ENCODE peak calls at places on chromosomes 1 and 21, in eight cellular contexts. H, G, W, Q, E, M, O and V are unnamed samples.

GRCh38 chr1:7470904-7471638 is 300.0 kb upstream of the VAMP3 start:
- DNase-seq in H (peak), G (peak), M (peak), Q (peak), E (peak), W (peak), O (no peak), V (peak)

GRCh38 chr1:156500578-156500846 is at the start of gene MEF2D:
- DNase-seq in W (no peak), M (no peak), O (no peak), G (no peak), E (no peak), H (no peak), Q (no peak), V (no peak)

GRCh38 chr1:94038511-94038910 is 82.4 kb downstream of the ABCA4 start:
- DNase-seq in E (no peak), G (no peak), O (no peak), M (no peak), Q (no peak), H (no peak), W (peak), V (no peak)

GRCh38 chr1:5423109-5423508 is 569.1 kb downstream of the NPHP4 start:
- DNase-seq in Q (no peak), M (no peak), G (no peak), H (no peak), W (no peak), O (no peak), E (no peak), V (no peak)

GRCh38 chr1:155970531-155971167 is 7.7 kb downstream of the ARHGEF2 start:
- DNase-seq in G (no peak), E (peak), O (peak), M (peak), Q (peak), H (peak), W (peak), V (no peak)

GRCh38 chr1:22241250-22241649 is 98.4 kb upstream of the WNT4 start:
- DNase-seq in H (no peak), Q (no peak), E (no peak), W (no peak), O (no peak), G (no peak), M (no peak), V (no peak)

GRCh38 chr1:8712413-8713229 is 104.8 kb downstream of the RERE start:
- DNase-seq in W (peak), G (no peak), M (no peak), E (peak), O (no peak), H (no peak), Q (no peak), V (peak)

GRCh38 chr1:101221945-101222429 is 14.8 kb upstream of the S1PR1 start:
- DNase-seq in O (no peak), H (no peak), G (no peak), E (no peak), Q (no peak), W (no peak), M (no peak), V (no peak)

GRCh38 chr1:25036117-25036546 is 106.1 kb upstream of the RUNX3 start:
- DNase-seq in E (no peak), G (no peak), W (no peak), O (no peak), H (no peak), M (no peak), Q (no peak), V (no peak)

GRCh38 chr1:62637392-62638105 is 40.2 kb downstream of the ANGPTL3 start:
- DNase-seq in H (no peak), Q (no peak), E (no peak), W (no peak), O (no peak), G (no peak), M (no peak), V (no peak)

GRCh38 chr1:178774263-178774662 is 49.2 kb downstream of the RALGPS2 start:
- DNase-seq in M (no peak), G (no peak), E (no peak), Q (no peak), W (peak), O (no peak), H (no peak), V (no peak)

GRCh38 chr1:37999434-38000232 is 5.7 kb downstream of the FHL3 start:
- DNase-seq in G (no peak), M (no peak), Q (peak), H (peak), O (no peak), E (peak), W (peak), V (no peak)

GRCh38 chr1:24093762-24094161 is 18.2 kb downstream of the MYOM3 start:
- DNase-seq in G (no peak), Q (no peak), W (no peak), E (no peak), O (no peak), H (no peak), M (no peak), V (no peak)

GRCh38 chr1:61083014-61083798 is 845 bp downstream of the NFIA start:
- DNase-seq in Q (peak), W (no peak), H (no peak), O (peak), M (no peak), G (no peak), E (no peak), V (no peak)

GRCh38 chr1:117093091-117093534 is 28.4 kb downstream of the TRIM45 start:
- DNase-seq in M (peak), H (no peak), O (no peak), E (peak), Q (no peak), G (no peak), W (peak), V (peak)

GRCh38 chr1:192566657-192567056 is 8.9 kb upstream of the RGS1 start:
- DNase-seq in E (no peak), H (no peak), Q (no peak), G (no peak), W (no peak), O (no peak), M (no peak), V (no peak)

GRCh38 chr1:28194326-28195035 is 18.0 kb upstream of the PTAFR start:
- DNase-seq in Q (no peak), M (no peak), E (no peak), W (no peak), H (no peak), G (no peak), O (no peak), V (no peak)

GRCh38 chr1:198528376-198528775 is 12.1 kb downstream of the ATP6V1G3 start:
- DNase-seq in H (no peak), M (no peak), E (no peak), Q (no peak), O (no peak), G (no peak), W (peak), V (peak)

GRCh38 chr21:34886554-34887385 is 162.3 kb downstream of the RUNX1 start:
- DNase-seq in M (no peak), E (no peak), G (no peak), H (peak), Q (peak), O (no peak), W (no peak), V (no peak)

GRCh38 chr1:67570473-67571143 is 114.4 kb upstream of the GADD45A start:
- DNase-seq in W (peak), M (no peak), G (no peak), O (no peak), Q (no peak), E (peak), H (no peak), V (peak)

GRCh38 chr1:162213281-162213909 is 143.9 kb downstream of the NOS1AP start:
- DNase-seq in E (no peak), H (peak), M (peak), W (peak), Q (peak), O (no peak), G (no peak), V (no peak)

GRCh38 chr1:175070818-175071217 is 3.2 kb downstream of the TNN start:
- DNase-seq in W (no peak), H (no peak), M (no peak), E (no peak), Q (no peak), G (no peak), O (no peak), V (no peak)

GRCh38 chr1:210600421-210601195 is 271.9 kb downstream of the HHAT start:
- DNase-seq in O (no peak), H (no peak), M (no peak), G (no peak), E (peak), W (peak), Q (no peak), V (no peak)

GRCh38 chr1:92446546-92446945 is 40.2 kb downstream of the GFI1 start:
- DNase-seq in Q (no peak), E (peak), G (no peak), O (no peak), H (no peak), M (no peak), W (peak), V (peak)

GRCh38 chr1:185368313-185368712 is 51.3 kb upstream of the IVNS1ABP start:
- DNase-seq in H (no peak), O (no peak), M (no peak), W (no peak), Q (no peak), G (no peak), E (no peak), V (no peak)

GRCh38 chr1:187261637-187262036 is 432.9 kb downstream of the PLA2G4A start:
- DNase-seq in O (no peak), M (no peak), E (no peak), Q (no peak), H (no peak), G (no peak), W (peak), V (peak)

GRCh38 chr1:219227731-219228419 is 54.2 kb downstream of the LYPLAL1 start:
- DNase-seq in G (no peak), Q (no peak), M (no peak), O (no peak), H (no peak), E (no peak), W (no peak), V (no peak)

GRCh38 chr1:119288751-119289150 is 79.8 kb upstream of the HAO2 start:
- DNase-seq in G (no peak), W (peak), O (no peak), E (peak), Q (no peak), M (no peak), H (no peak), V (no peak)

GRCh38 chr1:212167098-212167497 is 118.1 kb upstream of the PPP2R5A start:
- DNase-seq in E (peak), O (no peak), G (no peak), H (no peak), M (no peak), W (peak), Q (peak), V (peak)

GRCh38 chr1:192485692-192486436 is 89.7 kb upstream of the RGS1 start:
- DNase-seq in Q (peak), G (no peak), E (peak), H (peak), W (peak), O (no peak), M (peak), V (peak)

GRCh38 chr1:77658271-77658670 is 24.2 kb downstream of the ZZZ3 start:
- DNase-seq in W (no peak), H (no peak), G (no peak), M (no peak), O (no peak), E (no peak), Q (no peak), V (no peak)

GRCh38 chr1:15579683-15580047 is 5.2 kb downstream of the AGMAT start:
- DNase-seq in Q (no peak), H (no peak), O (no peak), M (no peak), G (no peak), W (no peak), E (no peak), V (no peak)

GRCh38 chr1:243882276-243882675 is 32.2 kb upstream of the AKT3 start:
- DNase-seq in H (no peak), W (peak), Q (no peak), G (no peak), O (no peak), M (no peak), E (peak), V (peak)

DNA sequence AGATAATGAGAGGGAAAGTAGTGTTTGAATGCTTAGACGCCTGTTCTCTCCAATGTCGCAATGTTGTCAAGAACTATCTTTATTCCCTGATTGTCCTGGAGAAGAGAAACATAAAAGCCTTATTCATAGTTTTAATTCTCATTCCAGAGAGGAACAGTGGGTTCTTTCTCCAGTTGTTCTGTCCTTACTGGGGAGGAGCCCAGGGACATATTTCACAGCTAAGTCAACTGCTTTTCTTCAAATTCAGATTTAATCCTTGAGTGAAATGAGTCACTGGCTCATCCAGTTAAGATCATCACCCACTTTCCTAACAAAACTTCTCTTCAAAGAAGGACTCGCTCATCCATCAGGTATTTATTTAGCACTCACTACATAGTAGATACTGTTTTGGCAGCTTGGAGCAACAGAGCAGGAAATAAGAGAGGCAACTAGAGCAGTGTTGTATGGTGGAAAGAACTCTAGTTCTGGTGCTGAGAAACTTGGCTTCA is 365.7 kb upstream of the USP24 start:
- DNase-seq in E (peak), G (peak), O (no peak), M (no peak), Q (no peak), W (peak), H (no peak), V (peak)
- H3K27ac ChIP-seq in E (no peak), G (no peak), O (no peak), M (peak), Q (peak), W (peak), H (no peak), V (peak)

DNA sequence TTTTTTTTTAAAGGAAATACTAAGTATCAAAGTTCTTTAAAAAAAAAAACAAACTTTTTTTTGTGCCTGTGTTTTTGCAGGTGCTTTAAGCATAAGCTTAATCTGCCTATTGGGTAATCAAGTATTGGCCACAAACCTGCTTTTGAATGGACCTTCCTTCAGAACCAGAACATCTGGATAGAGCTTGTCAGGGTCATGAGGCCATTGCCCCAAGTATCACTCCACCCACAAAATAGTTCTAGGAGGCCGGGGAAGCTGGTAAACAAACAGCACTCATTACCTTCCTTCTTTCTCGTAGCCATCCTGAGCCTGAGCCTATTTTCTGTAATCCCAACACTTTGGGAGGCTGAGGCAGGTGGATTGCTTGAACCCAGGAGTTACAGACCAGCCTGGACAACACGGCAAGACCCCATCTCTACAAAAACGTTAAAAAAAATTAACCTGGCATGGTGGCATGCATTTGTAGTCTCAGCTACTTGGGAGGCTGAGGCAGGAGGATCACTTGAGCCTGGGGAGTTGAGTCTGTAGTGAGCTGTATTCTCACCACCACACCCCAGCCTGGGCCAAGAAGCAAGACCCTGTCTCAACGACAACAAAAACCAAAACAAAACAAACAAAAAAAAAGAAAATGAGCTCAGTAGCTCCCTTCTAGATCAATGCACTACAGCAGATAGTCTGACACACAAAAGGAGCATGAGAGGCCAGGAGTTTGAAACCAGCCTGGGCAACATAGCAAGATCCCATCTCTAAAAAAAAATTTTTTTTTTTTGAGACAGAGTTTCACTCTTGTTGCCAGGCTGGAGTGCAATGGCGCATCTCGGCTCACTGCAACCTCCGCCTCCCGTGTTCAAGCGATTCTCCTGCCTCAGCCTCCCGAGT is 34.1 kb upstream of the EPS15 start:
- DNase-seq in E (no peak), G (no peak), W (no peak), Q (no peak), H (no peak), M (no peak), O (no peak), V (no peak)
- TF ChIP-seq CTCF in E (no peak), G (no peak), W (no peak), Q (no peak), H (no peak), M (no peak), O (no peak), V (no peak)

GRCh38 chr1:32094721-32095521 is 12.9 kb upstream of the KPNA6 start:
- DNase-seq in M (no peak), W (no peak), G (no peak), H (no peak), E (no peak), O (no peak), Q (no peak), V (no peak)
- H3K27ac ChIP-seq in M (no peak), W (no peak), G (no peak), H (no peak), E (no peak), O (no peak), Q (no peak), V (no peak)

DNA sequence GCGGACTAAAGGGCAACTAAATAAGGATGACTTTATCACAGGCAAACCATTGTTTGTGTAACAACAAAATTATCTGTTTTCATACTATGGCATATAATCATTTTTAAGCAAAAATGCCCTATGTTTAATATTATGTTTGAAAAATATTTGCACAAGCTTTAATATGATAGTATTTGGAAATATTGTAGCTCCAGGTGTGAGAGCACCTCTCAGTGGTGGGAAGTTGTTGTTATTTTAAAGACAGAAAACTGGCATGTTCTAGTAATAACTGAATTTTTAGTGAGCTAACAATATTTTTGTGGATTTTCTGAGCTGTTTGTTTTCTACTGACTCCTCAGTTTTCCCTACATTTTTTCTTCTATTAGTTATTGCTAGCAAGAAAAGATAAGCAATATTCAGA is 578.8 kb downstream of the KCNT2 start:
- DNase-seq in H (no peak), G (no peak), Q (no peak), O (no peak), M (no peak), E (no peak), W (no peak), V (no peak)
- TF ChIP-seq CTCF in H (no peak), G (peak), Q (no peak), O (no peak), M (no peak), E (no peak), W (no peak), V (no peak)

DNA sequence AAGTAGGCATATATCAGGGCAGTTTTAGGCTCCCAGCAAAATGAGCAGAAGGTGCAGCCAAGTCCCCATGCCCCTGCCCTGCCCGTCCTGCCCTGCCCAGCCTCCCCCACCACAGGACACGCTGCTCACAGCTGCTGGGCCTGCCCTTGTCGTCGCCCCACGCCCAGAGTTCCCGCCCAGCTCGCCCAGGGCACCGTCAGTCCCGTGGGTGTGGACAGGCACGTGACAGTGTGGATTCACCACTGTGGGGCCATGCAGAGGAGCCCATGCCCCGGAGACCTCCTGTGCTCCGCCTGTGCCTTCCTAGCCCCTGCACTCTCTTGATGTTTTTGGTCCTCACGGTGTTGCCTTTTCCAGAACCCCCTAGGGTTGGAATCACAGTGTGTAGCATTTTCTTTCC is 7.0 kb downstream of the FAAP20 start:
- DNase-seq in W (no peak), M (no peak), O (no peak), Q (no peak), H (no peak), G (no peak), E (no peak), V (no peak)
- H3K27ac ChIP-seq in W (no peak), M (no peak), O (peak), Q (no peak), H (no peak), G (no peak), E (no peak), V (no peak)

DNA sequence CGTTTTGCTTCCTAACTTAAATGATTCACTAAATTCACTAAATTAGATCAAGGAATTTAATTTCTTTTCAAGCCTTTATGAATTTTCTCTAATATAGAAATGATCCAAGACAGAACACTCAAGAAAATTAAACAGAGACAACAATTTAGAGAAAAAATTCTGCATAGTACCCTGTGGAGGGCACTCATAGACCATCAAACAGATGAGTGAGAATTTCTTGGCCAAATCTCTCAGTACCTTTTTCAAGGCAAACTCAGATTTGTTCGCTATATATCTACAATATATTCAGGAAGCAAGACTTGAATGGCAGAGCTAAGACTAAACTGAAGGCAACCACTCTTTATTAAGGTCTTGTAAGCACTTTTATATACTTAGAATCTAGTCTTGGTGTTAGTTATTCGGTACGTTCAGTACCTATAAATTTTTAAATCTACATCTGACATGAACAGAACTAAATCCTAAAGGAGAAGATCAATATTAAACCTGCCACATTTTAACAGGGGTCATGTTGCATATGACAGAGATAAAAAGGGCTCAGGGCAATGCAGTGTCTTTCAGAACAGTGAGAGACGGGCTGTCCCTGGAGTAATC is 118.7 kb upstream of the TMPRSS15 start:
- DNase-seq in O (no peak), W (no peak), Q (no peak), M (no peak), H (no peak), E (peak), G (no peak), V (no peak)
- TF ChIP-seq CTCF in O (peak), W (no peak), Q (peak), M (peak), H (no peak), E (peak), G (no peak), V (no peak)

GRCh38 chr1:159535907-159536306 is at the start of gene OR10J5:
- DNase-seq in M (no peak), Q (no peak), E (no peak), H (no peak), W (no peak), O (no peak), G (no peak), V (no peak)
- H3K27ac ChIP-seq in M (no peak), Q (no peak), E (no peak), H (no peak), W (no peak), O (no peak), G (no peak), V (no peak)

GRCh38 chr1:196309386-196309785 is 298.9 kb downstream of the KCNT2 start:
- DNase-seq in W (peak), E (no peak), G (peak), H (no peak), O (no peak), M (no peak), Q (no peak), V (peak)
- TF ChIP-seq CTCF in W (peak), E (no peak), G (peak), H (no peak), O (no peak), M (no peak), Q (peak), V (peak)